ENCODE peak calls at places on chromosomes 7 and 10, in ten cellular contexts. U is SK-N-MC, X is SK-N-SH, M is mesenteric fat pad, S is hepatocyte, I is psoas muscle, O is T1000, J is mucosa of gallbladder, T is renal cortical epithelial cell, Q is type B pancreatic cell. F is an unnamed sample.

GRCh38 chr7:7564323-7564780 is 2.3 kb upstream of the MIOS start:
- DNase-seq in U (no peak), X (no peak), M (no peak), S (peak), I (no peak), O (peak), J (no peak), T (peak), Q (no peak), F (no peak)

GRCh38 chr10:74766501-74766900 is 59.9 kb upstream of the KAT6B start:
- DNase-seq in U (no peak), X (no peak), M (no peak), S (no peak), I (no peak), O (no peak), J (no peak), T (no peak), Q (no peak), F (no peak)

GRCh38 chr7:116030626-116031276 is at the start of gene TFEC:
- DNase-seq in U (peak), X (no peak), M (no peak), S (no peak), I (no peak), O (no peak), J (no peak), T (peak), Q (no peak), F (no peak)

GRCh38 chr10:18333616-18334015 is 193.4 kb downstream of the CACNB2 start:
- DNase-seq in U (no peak), X (no peak), M (no peak), S (no peak), I (no peak), O (no peak), J (no peak), T (peak), Q (no peak), F (peak)

GRCh38 chr10:119305860-119306513 is 98.6 kb downstream of the GRK5 start:
- DNase-seq in U (no peak), X (no peak), M (no peak), S (peak), I (peak), O (peak), J (peak), T (peak), Q (no peak), F (no peak)

GRCh38 chr7:5477723-5478531 is 54.3 kb upstream of the TNRC18 start:
- DNase-seq in U (no peak), X (peak), M (no peak), S (peak), I (peak), O (no peak), J (no peak), T (no peak), Q (no peak), F (no peak)

GRCh38 chr7:51279391-51280023 is 37.1 kb downstream of the COBL start:
- DNase-seq in U (no peak), X (no peak), M (no peak), S (no peak), I (no peak), O (no peak), J (peak), T (no peak), Q (no peak), F (no peak)

GRCh38 chr7:65731562-65732035 is 141.3 kb upstream of the VKORC1L1 start:
- DNase-seq in U (no peak), X (no peak), M (no peak), S (peak), I (no peak), O (no peak), J (no peak), T (no peak), Q (no peak), F (no peak)

GRCh38 chr10:58435297-58435696 is 50.1 kb downstream of the TFAM start:
- DNase-seq in U (no peak), X (no peak), M (no peak), S (peak), I (peak), O (peak), J (no peak), T (peak), Q (no peak), F (peak)

GRCh38 chr10:74544106-74544505 is 282.3 kb upstream of the KAT6B start:
- DNase-seq in U (no peak), X (no peak), M (no peak), S (no peak), I (no peak), O (no peak), J (no peak), T (peak), Q (no peak), F (no peak)

GRCh38 chr7:151062399-151063211 is 3.2 kb downstream of the SLC4A2 start:
- DNase-seq in U (no peak), X (peak), M (no peak), S (peak), I (no peak), O (peak), J (peak), T (peak), Q (peak), F (peak)

F was measured in HepG2.